ENCODE peak calls at places on chromosomes 4 and X, in four cellular contexts. H is activated CD4-positive, alpha-beta T cell treated with anti-CD3 and anti-CD28 coated beads, Interleukin-2, amount 50 U/mL, for 1 hour; L is NCI-H524; N is stimulated activated CD8-positive, alpha-beta memory T cell treated with anti-CD3 and anti-CD28 coated beads, Interleukin-4, amount 100 ng/mL, for 24 hours. C is an unnamed sample.
A peak's percentile ranks its signal among the peaks of the same experiment; 100 is the strongest.

GRCh38 chr4:122542411-122543236 is 78.2 kb downstream of the IL21 start:
- DNase-seq in H (no peak), L (no peak), N (no peak), C (no peak)

GRCh38 chrX:71859637-71860036 is 51.0 kb upstream of the NHSL2 start:
- DNase-seq in H (peak; percentile 27), L (peak; percentile 60), N (peak; percentile 10), C (peak; percentile 11)

GRCh38 chr4:176376032-176376614 is 56.4 kb downstream of the SPCS3 start:
- DNase-seq in H (no peak), L (peak; percentile 3), N (no peak), C (no peak)

GRCh38 chr4:129929052-129929451 is 833.1 kb downstream of the C4orf33 start:
- DNase-seq in H (no peak), L (peak; percentile 18), N (no peak), C (no peak)

GRCh38 chrX:135740683-135741149 is 27.3 kb downstream of the CT45A3 start:
- DNase-seq in H (peak; percentile 26), L (no peak), N (no peak), C (no peak)

GRCh38 chrX:9677098-9677739 is 88.4 kb downstream of the GPR143 start:
- DNase-seq in H (no peak), L (no peak), N (no peak), C (peak; percentile 69)

GRCh38 chr4:8862800-8863758 is 8.6 kb downstream of the HMX1 start:
- DNase-seq in H (no peak), L (no peak), N (no peak), C (no peak)

GRCh38 chr4:87209182-87209581 is 11.2 kb downstream of the KLHL8 start:
- DNase-seq in H (no peak), L (no peak), N (no peak), C (no peak)

GRCh38 chr4:82799006-82799881 is 648 bp upstream of the SCD5 start:
- DNase-seq in H (no peak), L (peak; percentile 76), N (no peak), C (no peak)

GRCh38 chr4:67934628-67935027 is 28.7 kb downstream of the TMPRSS11A start:
- DNase-seq in H (no peak), L (no peak), N (no peak), C (no peak)

GRCh38 chr4:38949416-38950051 is 81.9 kb downstream of the FAM114A1 start:
- DNase-seq in H (peak; percentile 31), L (no peak), N (no peak), C (no peak)

GRCh38 chr4:6974138-6974848 is 64.7 kb downstream of the TBC1D14 start:
- DNase-seq in H (peak; percentile 81), L (peak; percentile 80), N (peak; percentile 67), C (peak; percentile 55)